ENCODE peak calls at places on chromosomes 11 and 22, in eight cellular contexts. One of them, this sample, is unnamed.

GRCh38 chr22:38727123-38727522 is 21.4 kb downstream of the GTPBP1 start:
- DNase-seq in stimulated activated CD4-positive, alpha-beta T cell treated with anti-CD3 and anti-CD28 coated beads, Interleukin-15, amount 100 ng/mL, for 1 hour: no peak
- DNase-seq in stimulated activated CD8-positive, alpha-beta memory T cell treated with anti-CD3 and anti-CD28 coated beads, Interleukin-15, amount 100 ng/mL, for 4 hours: no peak
- DNase-seq in hypothalamus: no peak
- DNase-seq in T47D: no peak
- DNase-seq in activated CD8-positive, alpha-beta memory T cell treated with anti-CD3 and anti-CD28 coated beads for 4 hours: no peak
- DNase-seq in hippocampal formation: no peak
- DNase-seq in H9: no peak
- DNase-seq in this sample: no peak

GRCh38 chr11:61329871-61330270 is 3.0 kb downstream of the DDB1 start:
- DNase-seq in stimulated activated CD4-positive, alpha-beta T cell treated with anti-CD3 and anti-CD28 coated beads, Interleukin-15, amount 100 ng/mL, for 1 hour: no peak
- DNase-seq in stimulated activated CD8-positive, alpha-beta memory T cell treated with anti-CD3 and anti-CD28 coated beads, Interleukin-15, amount 100 ng/mL, for 4 hours: no peak
- DNase-seq in hypothalamus: no peak
- DNase-seq in T47D: peak
- DNase-seq in activated CD8-positive, alpha-beta memory T cell treated with anti-CD3 and anti-CD28 coated beads for 4 hours: no peak
- DNase-seq in hippocampal formation: no peak
- DNase-seq in H9: no peak
- DNase-seq in this sample: no peak

GRCh38 chr22:19607198-19608113 is 83.2 kb upstream of the CLDN5 start:
- DNase-seq in stimulated activated CD4-positive, alpha-beta T cell treated with anti-CD3 and anti-CD28 coated beads, Interleukin-15, amount 100 ng/mL, for 1 hour: no peak
- DNase-seq in stimulated activated CD8-positive, alpha-beta memory T cell treated with anti-CD3 and anti-CD28 coated beads, Interleukin-15, amount 100 ng/mL, for 4 hours: no peak
- DNase-seq in hypothalamus: no peak
- DNase-seq in T47D: peak
- DNase-seq in activated CD8-positive, alpha-beta memory T cell treated with anti-CD3 and anti-CD28 coated beads for 4 hours: no peak
- DNase-seq in hippocampal formation: no peak
- DNase-seq in H9: peak
- DNase-seq in this sample: peak

GRCh38 chr11:47917643-47918369 is 62.6 kb upstream of the PTPRJ start:
- DNase-seq in stimulated activated CD4-positive, alpha-beta T cell treated with anti-CD3 and anti-CD28 coated beads, Interleukin-15, amount 100 ng/mL, for 1 hour: no peak
- DNase-seq in stimulated activated CD8-positive, alpha-beta memory T cell treated with anti-CD3 and anti-CD28 coated beads, Interleukin-15, amount 100 ng/mL, for 4 hours: no peak
- DNase-seq in hypothalamus: no peak
- DNase-seq in T47D: peak
- DNase-seq in activated CD8-positive, alpha-beta memory T cell treated with anti-CD3 and anti-CD28 coated beads for 4 hours: no peak
- DNase-seq in hippocampal formation: no peak
- DNase-seq in H9: peak
- DNase-seq in this sample: no peak

GRCh38 chr22:36369004-36369921 is 18.5 kb downstream of the MYH9 start:
- DNase-seq in stimulated activated CD4-positive, alpha-beta T cell treated with anti-CD3 and anti-CD28 coated beads, Interleukin-15, amount 100 ng/mL, for 1 hour: no peak
- DNase-seq in stimulated activated CD8-positive, alpha-beta memory T cell treated with anti-CD3 and anti-CD28 coated beads, Interleukin-15, amount 100 ng/mL, for 4 hours: peak
- DNase-seq in hypothalamus: no peak
- DNase-seq in T47D: no peak
- DNase-seq in activated CD8-positive, alpha-beta memory T cell treated with anti-CD3 and anti-CD28 coated beads for 4 hours: no peak
- DNase-seq in hippocampal formation: no peak
- DNase-seq in H9: no peak
- DNase-seq in this sample: no peak

GRCh38 chr11:105774899-105775298 is 165.0 kb downstream of the GRIA4 start:
- DNase-seq in stimulated activated CD4-positive, alpha-beta T cell treated with anti-CD3 and anti-CD28 coated beads, Interleukin-15, amount 100 ng/mL, for 1 hour: no peak
- DNase-seq in stimulated activated CD8-positive, alpha-beta memory T cell treated with anti-CD3 and anti-CD28 coated beads, Interleukin-15, amount 100 ng/mL, for 4 hours: no peak
- DNase-seq in hypothalamus: no peak
- DNase-seq in T47D: no peak
- DNase-seq in activated CD8-positive, alpha-beta memory T cell treated with anti-CD3 and anti-CD28 coated beads for 4 hours: no peak
- DNase-seq in hippocampal formation: no peak
- DNase-seq in H9: peak
- DNase-seq in this sample: no peak

GRCh38 chr11:94656968-94657367 is 89.8 kb downstream of the PIWIL4 start:
- DNase-seq in stimulated activated CD4-positive, alpha-beta T cell treated with anti-CD3 and anti-CD28 coated beads, Interleukin-15, amount 100 ng/mL, for 1 hour: no peak
- DNase-seq in stimulated activated CD8-positive, alpha-beta memory T cell treated with anti-CD3 and anti-CD28 coated beads, Interleukin-15, amount 100 ng/mL, for 4 hours: no peak
- DNase-seq in hypothalamus: no peak
- DNase-seq in T47D: no peak
- DNase-seq in activated CD8-positive, alpha-beta memory T cell treated with anti-CD3 and anti-CD28 coated beads for 4 hours: no peak
- DNase-seq in hippocampal formation: no peak
- DNase-seq in H9: peak
- DNase-seq in this sample: no peak

GRCh38 chr11:66704659-66705360 is 24.2 kb downstream of the SPTBN2 start:
- DNase-seq in stimulated activated CD4-positive, alpha-beta T cell treated with anti-CD3 and anti-CD28 coated beads, Interleukin-15, amount 100 ng/mL, for 1 hour: no peak
- DNase-seq in stimulated activated CD8-positive, alpha-beta memory T cell treated with anti-CD3 and anti-CD28 coated beads, Interleukin-15, amount 100 ng/mL, for 4 hours: no peak
- DNase-seq in hypothalamus: no peak
- DNase-seq in T47D: no peak
- DNase-seq in activated CD8-positive, alpha-beta memory T cell treated with anti-CD3 and anti-CD28 coated beads for 4 hours: no peak
- DNase-seq in hippocampal formation: no peak
- DNase-seq in H9: no peak
- DNase-seq in this sample: no peak

GRCh38 chr22:30821863-30822215 is 127.2 kb downstream of the OSBP2 start:
- DNase-seq in stimulated activated CD4-positive, alpha-beta T cell treated with anti-CD3 and anti-CD28 coated beads, Interleukin-15, amount 100 ng/mL, for 1 hour: no peak
- DNase-seq in stimulated activated CD8-positive, alpha-beta memory T cell treated with anti-CD3 and anti-CD28 coated beads, Interleukin-15, amount 100 ng/mL, for 4 hours: no peak
- DNase-seq in hypothalamus: no peak
- DNase-seq in T47D: no peak
- DNase-seq in activated CD8-positive, alpha-beta memory T cell treated with anti-CD3 and anti-CD28 coated beads for 4 hours: no peak
- DNase-seq in hippocampal formation: no peak
- DNase-seq in H9: no peak
- DNase-seq in this sample: no peak

GRCh38 chr22:46741974-46742519 is 4.0 kb upstream of the CERK start:
- DNase-seq in stimulated activated CD4-positive, alpha-beta T cell treated with anti-CD3 and anti-CD28 coated beads, Interleukin-15, amount 100 ng/mL, for 1 hour: no peak
- DNase-seq in stimulated activated CD8-positive, alpha-beta memory T cell treated with anti-CD3 and anti-CD28 coated beads, Interleukin-15, amount 100 ng/mL, for 4 hours: no peak
- DNase-seq in hypothalamus: no peak
- DNase-seq in T47D: no peak
- DNase-seq in activated CD8-positive, alpha-beta memory T cell treated with anti-CD3 and anti-CD28 coated beads for 4 hours: no peak
- DNase-seq in hippocampal formation: no peak
- DNase-seq in H9: no peak
- DNase-seq in this sample: no peak

GRCh38 chr11:6232899-6233298 is 1.5 kb downstream of the FHIP1B start:
- DNase-seq in stimulated activated CD4-positive, alpha-beta T cell treated with anti-CD3 and anti-CD28 coated beads, Interleukin-15, amount 100 ng/mL, for 1 hour: no peak
- DNase-seq in stimulated activated CD8-positive, alpha-beta memory T cell treated with anti-CD3 and anti-CD28 coated beads, Interleukin-15, amount 100 ng/mL, for 4 hours: no peak
- DNase-seq in hypothalamus: no peak
- DNase-seq in T47D: no peak
- DNase-seq in activated CD8-positive, alpha-beta memory T cell treated with anti-CD3 and anti-CD28 coated beads for 4 hours: no peak
- DNase-seq in hippocampal formation: no peak
- DNase-seq in H9: no peak
- DNase-seq in this sample: no peak

GRCh38 chr22:30033891-30034290 is 46.4 kb upstream of the HORMAD2 start:
- DNase-seq in stimulated activated CD4-positive, alpha-beta T cell treated with anti-CD3 and anti-CD28 coated beads, Interleukin-15, amount 100 ng/mL, for 1 hour: no peak
- DNase-seq in stimulated activated CD8-positive, alpha-beta memory T cell treated with anti-CD3 and anti-CD28 coated beads, Interleukin-15, amount 100 ng/mL, for 4 hours: no peak
- DNase-seq in hypothalamus: no peak
- DNase-seq in T47D: no peak
- DNase-seq in activated CD8-positive, alpha-beta memory T cell treated with anti-CD3 and anti-CD28 coated beads for 4 hours: no peak
- DNase-seq in hippocampal formation: no peak
- DNase-seq in H9: no peak
- DNase-seq in this sample: no peak

GRCh38 chr22:29475550-29475949 is 4.5 kb upstream of the NEFH start:
- DNase-seq in stimulated activated CD4-positive, alpha-beta T cell treated with anti-CD3 and anti-CD28 coated beads, Interleukin-15, amount 100 ng/mL, for 1 hour: no peak
- DNase-seq in stimulated activated CD8-positive, alpha-beta memory T cell treated with anti-CD3 and anti-CD28 coated beads, Interleukin-15, amount 100 ng/mL, for 4 hours: no peak
- DNase-seq in hypothalamus: no peak
- DNase-seq in T47D: no peak
- DNase-seq in activated CD8-positive, alpha-beta memory T cell treated with anti-CD3 and anti-CD28 coated beads for 4 hours: no peak
- DNase-seq in hippocampal formation: no peak
- DNase-seq in H9: no peak
- DNase-seq in this sample: no peak

GRCh38 chr11:69939551-69940245 is 120.5 kb upstream of the FGF3 start:
- DNase-seq in stimulated activated CD4-positive, alpha-beta T cell treated with anti-CD3 and anti-CD28 coated beads, Interleukin-15, amount 100 ng/mL, for 1 hour: no peak
- DNase-seq in stimulated activated CD8-positive, alpha-beta memory T cell treated with anti-CD3 and anti-CD28 coated beads, Interleukin-15, amount 100 ng/mL, for 4 hours: no peak
- DNase-seq in hypothalamus: no peak
- DNase-seq in T47D: peak
- DNase-seq in activated CD8-positive, alpha-beta memory T cell treated with anti-CD3 and anti-CD28 coated beads for 4 hours: no peak
- DNase-seq in hippocampal formation: no peak
- DNase-seq in H9: no peak
- DNase-seq in this sample: no peak

GRCh38 chr22:50267591-50268390 is 2.4 kb downstream of the MAPK11 start:
- DNase-seq in stimulated activated CD4-positive, alpha-beta T cell treated with anti-CD3 and anti-CD28 coated beads, Interleukin-15, amount 100 ng/mL, for 1 hour: no peak
- DNase-seq in stimulated activated CD8-positive, alpha-beta memory T cell treated with anti-CD3 and anti-CD28 coated beads, Interleukin-15, amount 100 ng/mL, for 4 hours: peak
- DNase-seq in hypothalamus: no peak
- DNase-seq in T47D: peak
- DNase-seq in activated CD8-positive, alpha-beta memory T cell treated with anti-CD3 and anti-CD28 coated beads for 4 hours: no peak
- DNase-seq in hippocampal formation: no peak
- DNase-seq in H9: peak
- DNase-seq in this sample: peak

This sample was measured in caudate nucleus.